ENCODE peak calls at places on chromosomes 11 and 22, in nine cellular contexts. W is HCT116, K is Panc1, F is SK-N-SH, H is A549, D is GM23338, A is K562, O is GM12878, I is HepG2. V is an unnamed sample.

GRCh38 chr22:45072322-45072903 is 62.6 kb upstream of the PHF21B start:
- DNase-seq in W (peak), K (no peak), F (no peak), H (peak), D (peak), A (peak), O (no peak), I (no peak), V (no peak)

GRCh38 chr22:17807571-17808410 is 33.5 kb upstream of the BID start:
- DNase-seq in W (no peak), K (no peak), F (no peak), H (no peak), D (no peak), A (no peak), O (no peak), I (no peak), V (no peak)

GRCh38 chr11:44968510-44968909 is 17.8 kb upstream of the TP53I11 start:
- DNase-seq in W (no peak), K (no peak), F (no peak), H (no peak), D (no peak), A (no peak), O (no peak), I (no peak), V (no peak)

GRCh38 chr11:1057806-1058205 is 16.9 kb upstream of the MUC2 start:
- DNase-seq in W (no peak), K (no peak), F (no peak), H (no peak), D (no peak), A (no peak), O (no peak), I (no peak), V (no peak)

GRCh38 chr11:65551572-65552398 is 6.4 kb downstream of the LTBP3 start:
- DNase-seq in W (peak), K (no peak), F (peak), H (peak), D (peak), A (peak), O (no peak), I (peak), V (no peak)

GRCh38 chr11:32391965-32392553 is 43.3 kb downstream of the WT1 start:
- DNase-seq in W (no peak), K (no peak), F (no peak), H (no peak), D (no peak), A (no peak), O (no peak), I (no peak), V (no peak)

GRCh38 chr11:133995066-133995465 is 38.3 kb upstream of the IGSF9B start:
- DNase-seq in W (no peak), K (no peak), F (no peak), H (no peak), D (no peak), A (no peak), O (no peak), I (no peak), V (no peak)

GRCh38 chr11:17250561-17251350 is 25.8 kb upstream of the NUCB2 start:
- DNase-seq in W (no peak), K (no peak), F (no peak), H (no peak), D (no peak), A (no peak), O (no peak), I (no peak), V (no peak)

GRCh38 chr11:10926801-10927200 is 68.9 kb upstream of the ZBED5 start:
- DNase-seq in W (no peak), K (no peak), F (no peak), H (peak), D (no peak), A (no peak), O (no peak), I (no peak), V (no peak)

GRCh38 chr11:68214173-68215086 is 1.3 kb upstream of the KMT5B start:
- DNase-seq in W (no peak), K (no peak), F (peak), H (no peak), D (peak), A (no peak), O (no peak), I (no peak), V (no peak)

GRCh38 chr11:121318848-121319834 is 26.6 kb downstream of the SC5D start:
- DNase-seq in W (peak), K (peak), F (peak), H (peak), D (peak), A (peak), O (no peak), I (peak), V (peak)

DNA sequence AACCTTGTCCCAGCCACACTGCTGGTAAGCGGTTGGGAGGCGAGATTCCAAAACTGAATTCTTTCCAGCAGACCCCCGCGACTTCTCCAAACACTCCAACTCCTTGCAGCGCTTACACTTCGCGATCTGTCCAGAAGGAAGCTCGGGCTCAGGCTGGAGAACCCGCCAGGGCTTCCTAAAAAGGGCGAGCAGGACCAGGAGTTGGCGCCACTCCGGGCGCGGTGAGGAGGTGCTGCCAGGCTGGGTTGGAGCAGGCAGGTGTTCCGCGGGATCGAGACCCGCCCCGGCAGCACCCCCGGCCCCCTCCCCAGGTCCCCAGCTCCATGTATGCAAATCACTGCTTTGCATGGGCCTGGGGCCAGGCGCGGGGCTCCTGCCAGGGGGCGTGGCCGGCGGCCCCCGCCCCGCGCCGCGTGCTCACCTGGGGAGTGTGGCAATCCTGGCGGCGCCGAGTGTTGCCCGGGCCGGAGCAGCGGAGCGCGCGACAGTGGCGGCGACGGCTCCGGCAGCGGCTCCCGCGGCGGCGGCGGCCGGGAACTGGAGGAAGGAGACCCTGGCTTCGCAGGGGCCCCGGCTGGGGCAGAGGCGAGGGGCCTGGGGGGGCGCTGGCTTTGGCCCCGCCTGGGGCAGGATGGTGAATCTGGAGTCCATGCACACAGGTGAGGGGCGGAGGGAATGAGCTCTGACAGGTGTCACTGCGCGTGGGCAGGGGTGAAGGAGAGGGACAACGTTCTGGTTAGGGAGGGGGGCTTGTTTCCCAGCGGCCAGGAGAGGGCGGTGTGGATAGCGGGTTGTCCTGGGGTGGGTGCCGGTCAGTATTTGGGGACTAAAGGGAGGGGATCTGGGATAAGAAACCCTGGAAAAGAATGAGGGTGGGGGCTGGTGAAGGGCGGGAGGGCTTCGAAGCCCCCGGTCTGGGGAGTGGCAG is at the start of gene POU2F3:
- DNase-seq in W (no peak), K (no peak), F (peak), H (no peak), D (peak), A (peak), O (no peak), I (no peak), V (no peak)
- TF ChIP-seq CTCF in W (no peak), K (peak), F (peak), H (no peak), D (peak), A (peak), O (peak), I (peak), V (no peak)

DNA sequence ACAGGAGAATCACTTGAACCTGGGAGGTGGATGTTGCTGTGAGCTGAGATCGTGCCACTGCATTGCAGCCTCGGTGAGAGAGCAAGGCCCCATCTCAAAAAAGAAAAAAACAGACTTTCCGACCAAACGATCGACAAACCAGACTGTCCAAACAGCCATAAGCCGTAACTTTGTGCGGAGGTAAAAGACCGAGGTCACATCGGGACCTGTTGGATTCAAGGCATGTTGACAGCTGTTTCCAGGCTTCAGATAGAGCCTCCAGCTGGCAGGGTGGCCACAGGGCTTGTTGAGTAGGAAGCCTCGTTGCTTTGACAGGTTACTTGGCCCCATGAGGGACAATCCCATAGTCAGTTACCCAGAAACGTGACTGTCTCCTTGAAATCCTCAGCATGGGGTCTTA is 22.2 kb downstream of the PPARA start:
- DNase-seq in W (no peak), K (no peak), F (no peak), H (no peak), D (no peak), A (no peak), O (no peak), I (no peak), V (no peak)
- TF ChIP-seq REST in W (no peak), K (no peak), F (no peak), H (no peak), D (no peak), A (no peak), O (no peak), I (no peak), V (no peak)

DNA sequence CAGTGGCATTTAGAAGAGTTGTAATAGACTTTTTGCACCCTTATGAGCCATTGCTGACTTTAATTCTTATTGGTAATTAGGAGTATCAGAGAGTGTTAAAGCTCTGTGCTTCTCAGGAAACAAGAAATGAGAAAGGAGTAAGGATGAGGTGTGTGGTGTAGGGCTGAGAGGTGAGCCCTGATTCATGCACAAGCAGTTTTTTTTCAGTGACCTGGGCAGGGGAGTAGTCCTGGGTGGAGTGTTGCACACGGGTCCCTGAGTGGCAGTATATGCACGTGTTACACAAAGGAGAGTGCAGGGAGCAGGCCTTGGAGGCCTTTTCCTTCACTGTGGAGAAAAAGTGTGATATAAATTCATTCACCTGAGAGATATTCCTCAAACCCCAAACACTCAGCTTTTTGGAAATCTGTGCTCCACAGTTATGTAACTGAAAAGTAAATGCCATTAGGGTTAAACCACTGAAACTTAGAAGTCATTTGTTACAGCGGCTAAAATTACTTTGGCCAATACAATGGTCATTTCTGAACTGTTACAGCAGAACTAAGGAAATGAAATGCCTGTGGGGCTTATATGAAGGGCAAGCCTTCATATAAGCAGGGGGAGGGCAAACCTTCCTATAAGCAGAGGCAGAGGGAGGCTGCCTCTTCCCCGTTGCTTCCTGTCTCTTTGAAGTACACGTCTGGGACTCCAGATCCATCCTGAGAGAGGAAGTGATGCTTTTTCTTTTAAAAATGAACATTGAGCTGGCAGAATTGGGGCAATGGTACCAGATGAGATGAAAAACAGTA is 62.6 kb upstream of the OLFML1 start:
- DNase-seq in W (no peak), K (no peak), F (no peak), H (no peak), D (no peak), A (no peak), O (no peak), I (no peak), V (no peak)
- TF ChIP-seq CTCF in W (no peak), K (no peak), F (no peak), H (no peak), D (no peak), A (no peak), O (no peak), I (peak), V (no peak)

DNA sequence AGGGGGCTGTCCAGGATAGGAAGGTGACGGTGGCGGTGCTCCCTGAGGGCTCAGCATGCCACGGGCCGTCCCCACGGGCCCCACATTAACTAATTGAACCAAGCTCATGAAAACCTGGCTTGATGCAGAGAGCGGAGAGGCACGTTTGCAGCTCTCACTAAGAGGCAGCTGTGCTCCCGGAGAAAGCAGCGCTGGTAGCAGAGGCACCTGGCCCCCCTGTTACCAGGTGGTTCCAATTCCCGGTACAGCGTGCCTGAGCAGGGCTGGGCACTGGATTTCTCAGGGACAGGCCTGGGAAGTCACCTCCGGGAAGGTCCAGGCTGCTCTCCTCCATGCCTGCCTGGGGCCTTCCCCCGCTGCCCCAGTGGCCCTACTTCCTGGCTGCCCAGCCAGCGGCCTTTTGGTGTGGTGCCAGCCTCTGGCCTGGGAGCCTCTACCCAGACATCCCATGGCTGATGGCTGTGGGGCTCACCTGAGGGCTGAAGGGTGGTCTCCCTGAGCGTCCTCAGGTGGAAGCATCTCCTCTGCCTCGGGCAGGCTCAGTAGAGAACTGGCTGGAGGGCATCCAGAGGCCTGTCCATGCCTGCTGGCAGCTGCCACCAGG is 1.2 kb downstream of the KCNQ1 start:
- DNase-seq in W (no peak), K (no peak), F (peak), H (no peak), D (peak), A (no peak), O (no peak), I (no peak), V (no peak)
- TF ChIP-seq REST in W (no peak), K (no peak), F (no peak), H (no peak), D (no peak), A (no peak), O (no peak), I (no peak), V (no peak)

GRCh38 chr11:76382209-76382608 is 1.1 kb downstream of the GVQW3 start:
- DNase-seq in W (no peak), K (no peak), F (no peak), H (no peak), D (peak), A (no peak), O (no peak), I (no peak), V (no peak)

GRCh38 chr11:76380161-76380976 is 563 bp downstream of the THAP12 start:
- DNase-seq in W (no peak), K (no peak), F (peak), H (peak), D (peak), A (peak), O (no peak), I (no peak), V (peak)

GRCh38 chr11:76376746-76377558 is 4.0 kb downstream of the THAP12 start:
- DNase-seq in W (no peak), K (no peak), F (no peak), H (no peak), D (no peak), A (no peak), O (peak), I (no peak), V (no peak)

GRCh38 chr11:76379811-76380160 is 1.1 kb downstream of the THAP12 start:
- DNase-seq in W (no peak), K (no peak), F (no peak), H (no peak), D (no peak), A (no peak), O (no peak), I (no peak), V (no peak)

DNA sequence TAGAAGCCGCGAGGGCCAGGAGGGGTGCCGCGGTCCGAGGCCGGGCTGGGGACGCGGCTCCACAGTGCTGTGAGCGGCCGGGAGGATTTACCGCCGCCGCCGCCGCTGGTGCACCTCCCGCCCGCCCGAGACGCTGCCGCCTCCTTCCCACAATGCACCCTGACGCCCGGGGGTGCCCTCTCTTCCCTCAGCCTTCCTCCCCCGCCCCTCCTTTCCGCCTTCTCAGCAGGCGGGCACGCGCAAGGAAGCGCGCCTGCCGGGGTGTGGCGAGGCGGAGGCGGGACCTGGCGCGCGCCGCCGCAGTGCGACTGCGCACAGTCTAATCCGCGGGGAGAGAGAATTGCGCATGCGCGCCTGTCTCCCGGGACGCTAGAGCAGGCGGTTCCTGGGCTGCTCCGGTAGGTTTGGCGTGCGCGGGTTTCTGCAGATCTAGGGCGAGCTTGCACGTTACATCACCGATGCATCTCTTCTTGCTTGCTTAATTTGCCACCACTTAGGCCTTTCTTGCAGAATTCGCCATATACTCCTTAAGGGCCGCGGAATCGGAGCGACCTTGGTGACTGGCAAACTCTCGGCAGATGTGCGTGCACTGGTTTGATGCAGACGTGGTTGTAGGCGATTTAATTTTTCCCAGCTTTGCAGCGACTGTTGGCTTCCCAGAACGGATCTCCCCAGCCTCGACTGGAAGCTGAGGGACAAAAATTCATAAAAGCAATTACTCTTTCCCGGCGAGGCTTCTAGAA is at the start of the genes GVQW3 and THAP12:
- DNase-seq in W (peak), K (peak), F (peak), H (peak), D (peak), A (peak), O (peak), I (peak), V (peak)
- TF ChIP-seq CTCF in W (no peak), K (peak), F (peak), H (peak), D (peak), A (peak), O (peak), I (peak), V (no peak)

V was measured in HL-60.